ENCODE peak calls at places on chromosome 12, in nine cellular contexts. S, G, K, F, Z, B, L, I and P are unnamed samples.

GRCh38 chr12:56601503-56601902 is 28.6 kb downstream of the BAZ2A start:
- DNase-seq in G (no peak), F (no peak), K (no peak), Z (no peak), B (no peak), I (no peak), L (no peak), S (peak), P (peak)

GRCh38 chr12:126617312-126617711 is 1552.1 kb downstream of the AACS start:
- DNase-seq in L (no peak), B (no peak), Z (no peak), G (no peak), K (no peak), F (no peak), I (no peak), S (peak), P (peak)

GRCh38 chr12:127550271-127550670 is 716.7 kb upstream of the TMEM132C start:
- DNase-seq in S (no peak), Z (no peak), K (peak), B (no peak), L (no peak), F (no peak), I (no peak), G (peak), P (no peak)

GRCh38 chr12:88931598-88931997 is 351.3 kb upstream of the KITLG start:
- DNase-seq in K (no peak), G (no peak), I (no peak), B (no peak), F (no peak), Z (peak), L (no peak), S (no peak), P (no peak)

GRCh38 chr12:89238593-89238992 is 113.7 kb downstream of the DUSP6 start:
- DNase-seq in I (no peak), Z (no peak), G (no peak), S (no peak), K (no peak), B (no peak), F (no peak), L (no peak), P (no peak)

GRCh38 chr12:131830335-131831020 is 2.3 kb downstream of the MMP17 start:
- DNase-seq in B (peak), L (peak), Z (peak), G (no peak), F (peak), S (peak), K (peak), I (peak), P (peak)

GRCh38 chr12:102095677-102096263 is 24.1 kb downstream of the NUP37 start:
- DNase-seq in G (no peak), B (no peak), I (no peak), K (peak), L (no peak), F (no peak), Z (peak), S (no peak), P (peak)

GRCh38 chr12:1777798-1778197 is 42.6 kb upstream of the LRTM2 start:
- DNase-seq in L (no peak), S (no peak), F (no peak), B (peak), G (peak), Z (no peak), I (no peak), K (peak), P (no peak)

GRCh38 chr12:119704065-119704747 is 36.3 kb downstream of the PRKAB1 start:
- DNase-seq in L (no peak), B (no peak), G (no peak), Z (no peak), K (peak), F (no peak), I (no peak), S (no peak), P (no peak)

GRCh38 chr12:3102721-3103410 is 25.7 kb downstream of the TSPAN9 start:
- DNase-seq in I (no peak), Z (no peak), G (no peak), L (no peak), F (no peak), S (no peak), B (no peak), K (no peak), P (no peak)

GRCh38 chr12:41514907-41515306 is 326.8 kb downstream of the PDZRN4 start:
- DNase-seq in K (no peak), I (no peak), L (no peak), F (no peak), Z (no peak), B (no peak), G (no peak), S (no peak), P (peak)

GRCh38 chr12:82359115-82359478 is 768 bp downstream of the METTL25 start:
- DNase-seq in L (no peak), I (no peak), Z (no peak), F (no peak), B (no peak), K (peak), S (no peak), G (no peak), P (no peak)

GRCh38 chr12:26197832-26198231 is 2.5 kb downstream of the SSPN start:
- DNase-seq in B (no peak), I (no peak), K (no peak), S (no peak), G (no peak), L (no peak), F (no peak), Z (no peak), P (no peak)

GRCh38 chr12:13087766-13088165 is 15.7 kb downstream of the GSG1 start:
- DNase-seq in Z (no peak), S (no peak), F (no peak), G (no peak), B (no peak), I (no peak), K (no peak), L (no peak), P (no peak)

GRCh38 chr12:28026701-28027100 is 54.2 kb upstream of the PTHLH start:
- DNase-seq in B (no peak), G (no peak), F (no peak), I (no peak), K (peak), L (no peak), S (no peak), Z (no peak), P (no peak)

GRCh38 chr12:63419119-63419518 is 249.2 kb downstream of the DPY19L2 start:
- DNase-seq in S (no peak), L (no peak), G (no peak), I (no peak), K (peak), F (no peak), Z (no peak), B (no peak), P (no peak)

GRCh38 chr12:63416788-63417187 is 251.5 kb downstream of the DPY19L2 start:
- DNase-seq in I (no peak), B (no peak), K (no peak), F (no peak), G (no peak), L (no peak), Z (no peak), S (no peak), P (no peak)

GRCh38 chr12:63423839-63424238 is 244.5 kb downstream of the DPY19L2 start:
- DNase-seq in K (no peak), S (no peak), L (no peak), G (no peak), B (no peak), I (no peak), Z (no peak), F (no peak), P (no peak)

GRCh38 chr12:63415357-63415756 is 252.9 kb downstream of the DPY19L2 start:
- DNase-seq in I (no peak), S (no peak), K (no peak), Z (no peak), B (no peak), F (no peak), L (peak), G (no peak), P (no peak)

DNA sequence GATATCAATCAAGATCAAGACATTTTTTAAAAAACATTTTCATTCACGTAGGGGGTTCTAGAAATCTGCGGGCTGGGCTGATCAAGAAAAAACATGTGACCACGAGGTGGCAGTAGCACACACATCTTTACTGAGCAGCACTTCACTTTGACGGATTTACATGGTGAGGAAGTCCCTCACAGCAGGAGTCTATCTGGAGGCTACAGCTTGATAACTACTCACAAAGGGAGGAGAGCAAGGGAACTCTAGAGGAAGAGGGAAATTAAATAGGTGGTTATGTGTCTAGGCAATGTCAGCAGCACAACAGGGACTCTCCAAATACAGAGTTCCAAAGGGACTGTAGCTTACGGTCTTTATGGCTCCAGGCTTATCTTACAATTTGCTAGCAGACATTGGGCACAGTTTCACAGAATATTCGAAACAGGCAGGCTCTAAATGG is 248.1 kb downstream of the DPY19L2 start:
- DNase-seq in B (peak), F (no peak), I (peak), K (peak), G (peak), Z (peak), L (no peak), S (peak), P (peak)
- TF ChIP-seq CTCF in B (peak), F (no peak), I (peak), K (peak), G (peak), Z (peak), L (peak), S (peak), P (peak)

DNA sequence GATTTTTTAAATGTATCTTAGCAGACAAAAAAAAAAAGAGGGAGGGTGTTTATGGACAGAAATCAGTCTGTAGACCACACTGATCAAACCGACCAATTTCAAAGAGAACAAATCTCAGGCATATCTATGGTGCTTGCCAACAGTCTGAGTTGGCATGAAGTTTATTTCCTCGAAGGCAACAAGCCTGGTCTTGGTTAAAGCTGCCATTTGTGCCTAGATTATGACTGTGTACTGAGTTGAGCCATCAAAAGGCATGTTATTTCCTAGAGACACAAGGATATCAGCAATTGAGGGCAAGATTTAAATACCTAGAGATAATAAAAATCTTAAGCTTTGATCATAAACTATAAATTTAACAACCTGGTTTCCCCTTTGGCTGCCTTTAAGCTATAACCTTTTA is 119.2 kb downstream of the SLC2A13 start:
- DNase-seq in S (no peak), G (no peak), B (no peak), F (no peak), Z (no peak), K (peak), I (no peak), L (no peak), P (no peak)
- TF ChIP-seq CTCF in S (no peak), G (no peak), B (no peak), F (no peak), Z (no peak), K (no peak), I (no peak), L (no peak), P (no peak)

GRCh38 chr12:44972746-44973421 is 78.0 kb downstream of the DBX2 start:
- DNase-seq in L (no peak), G (no peak), Z (peak), B (no peak), F (no peak), S (no peak), K (peak), I (no peak), P (peak)
- TF ChIP-seq CTCF in L (peak), G (peak), Z (peak), B (peak), F (no peak), S (peak), K (peak), I (peak), P (peak)

DNA sequence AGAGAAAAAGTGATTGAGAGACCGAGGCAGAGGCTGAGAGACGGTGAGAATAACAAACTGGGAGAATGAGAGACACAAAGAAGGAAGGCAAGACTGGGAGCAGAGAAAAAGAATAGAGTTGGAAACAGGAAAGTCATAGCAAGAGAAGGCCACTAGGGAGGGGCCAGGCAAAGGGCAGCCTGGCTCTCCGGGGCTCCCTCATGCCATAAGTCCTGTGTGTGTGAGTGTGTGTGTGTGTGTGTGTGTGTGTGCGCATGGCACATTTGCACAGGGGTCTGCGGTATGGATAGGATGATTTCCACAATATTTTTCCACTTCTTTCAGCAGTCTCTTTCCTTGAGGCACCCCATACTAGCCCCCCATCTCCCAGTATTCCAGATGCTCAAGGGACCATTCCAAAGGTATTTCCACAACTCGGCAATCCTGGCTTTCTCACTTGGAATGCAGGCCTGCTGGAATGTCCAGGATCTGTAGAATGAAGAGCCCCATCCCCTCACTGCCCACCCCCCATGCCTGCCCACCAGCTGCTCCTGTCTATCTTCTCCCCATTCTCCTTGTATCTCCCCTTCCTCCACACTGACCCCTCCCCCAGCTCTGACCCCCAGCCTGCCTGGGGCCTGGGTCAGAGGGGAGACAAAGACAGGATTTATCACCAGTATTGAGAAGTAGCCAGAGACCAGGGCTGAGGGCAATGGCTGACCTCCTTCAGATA is 9.0 kb downstream of the GPR84 start:
- DNase-seq in L (no peak), B (no peak), K (no peak), G (no peak), Z (no peak), I (no peak), S (no peak), F (no peak), P (no peak)
- TF ChIP-seq CTCF in L (no peak), B (no peak), K (no peak), G (peak), Z (no peak), I (no peak), S (no peak), F (no peak), P (no peak)